ENCODE peak calls at places on chromosomes 12 and 14, in five cellular contexts. E, Y, A, R and G are unnamed samples. For H3K36me3, the result is how much of the 10 kb centered on the place peaks cover.

GRCh38 chr14:105867961-105868599 is 341.7 kb downstream of the TMEM121 start:
- DNase-seq in E (no peak), A (no peak), R (no peak), Y (no peak), G (no peak)

GRCh38 chr14:31934767-31935266 is 142.3 kb upstream of the ARHGAP5 start:
- DNase-seq in E (peak), Y (no peak), A (no peak), R (no peak), G (no peak)

GRCh38 chr14:90677484-90678045 is 138.7 kb downstream of the TTC7B start:
- DNase-seq in R (no peak), Y (no peak), E (no peak), A (no peak), G (no peak)

GRCh38 chr12:51369581-51369980 is 21.6 kb downstream of the GALNT6 start:
- DNase-seq in A (no peak), R (no peak), E (no peak), Y (no peak), G (no peak)

GRCh38 chr12:12443482-12443881 is 86.6 kb downstream of the BORCS5 start:
- DNase-seq in R (no peak), A (no peak), Y (no peak), E (no peak), G (peak)

GRCh38 chr14:55302367-55302766 is 31.1 kb downstream of the FBXO34 start:
- DNase-seq in E (no peak), R (no peak), A (no peak), Y (no peak), G (no peak)

GRCh38 chr14:65846469-65846868 is 433.9 kb downstream of the FUT8 start:
- DNase-seq in R (no peak), E (no peak), Y (no peak), A (no peak), G (no peak)

GRCh38 chr14:68468437-68469207 is 324.2 kb downstream of the ZFP36L1 start:
- DNase-seq in A (peak), Y (no peak), R (no peak), E (no peak), G (no peak)

GRCh38 chr12:91154131-91154530 is 28.5 kb downstream of the DCN start:
- DNase-seq in E (no peak), A (no peak), Y (no peak), R (no peak), G (no peak)

GRCh38 chr12:123264642-123265041 is 7.0 kb downstream of the CDK2AP1 start:
- DNase-seq in Y (no peak), R (no peak), E (no peak), A (no peak), G (no peak)

GRCh38 chr12:94516985-94517384 is 57.3 kb upstream of the CEP83 start:
- DNase-seq in E (no peak), Y (no peak), A (no peak), R (no peak), G (no peak)

GRCh38 chr14:37036669-37037341 is 135.6 kb downstream of the SLC25A21 start:
- DNase-seq in E (no peak), R (no peak), A (no peak), Y (no peak), G (no peak)

GRCh38 chr12:15801770-15802393 is 12.7 kb upstream of the EPS8 start:
- DNase-seq in A (no peak), R (no peak), Y (no peak), E (peak), G (no peak)

GRCh38 chr12:84767079-84767478 is 145.5 kb downstream of the SLC6A15 start:
- DNase-seq in Y (no peak), A (no peak), R (no peak), E (no peak), G (no peak)

GRCh38 chr12:111100003-111100402 is 179.6 kb upstream of the MYL2 start:
- DNase-seq in R (no peak), Y (no peak), E (no peak), A (no peak), G (no peak)

GRCh38 chr14:90519262-90519920 is 122.6 kb downstream of the CALM1 start:
- DNase-seq in A (no peak), Y (no peak), R (no peak), E (no peak), G (no peak)

GRCh38 chr12:26648584-26648983 is 184.4 kb downstream of the ITPR2 start:
- DNase-seq in Y (no peak), A (no peak), R (no peak), E (no peak), G (no peak)

GRCh38 chr12:104823985-104824441 is 134.1 kb downstream of the SLC41A2 start:
- DNase-seq in E (no peak), R (no peak), Y (peak), A (no peak), G (no peak)

GRCh38 chr14:60510976-60511599 is 2.1 kb downstream of the SIX6 start:
- DNase-seq in E (no peak), R (no peak), Y (no peak), A (no peak), G (no peak)

GRCh38 chr14:60508707-60509437 is at the start of gene SIX6:
- DNase-seq in A (no peak), R (no peak), Y (no peak), E (no peak), G (no peak)

GRCh38 chr14:60509438-60510253 is 700 bp downstream of the SIX6 start:
- DNase-seq in Y (no peak), E (no peak), A (no peak), R (no peak), G (no peak)

GRCh38 chr14:60508363-60508706 is 611 bp upstream of the SIX6 start:
- DNase-seq in E (no peak), A (no peak), R (no peak), Y (no peak), G (no peak)

GRCh38 chr14:60510254-60510975 is 1.5 kb downstream of the SIX6 start:
- DNase-seq in Y (no peak), R (no peak), A (no peak), E (no peak), G (no peak)
- H3K4me3 ChIP-seq in Y (peak), R (peak), A (no peak), E (no peak), G (peak)

GRCh38 chr12:132720606-132721005 is 10.0 kb downstream of the PGAM5 start:
- DNase-seq in R (no peak), Y (no peak), A (no peak), E (no peak), G (no peak)

GRCh38 chr12:132719141-132719953 is 8.7 kb downstream of the PGAM5 start:
- DNase-seq in R (no peak), A (no peak), Y (no peak), E (no peak), G (no peak)

GRCh38 chr12:132717531-132718387 is 7.1 kb downstream of the PGAM5 start:
- DNase-seq in A (no peak), R (no peak), Y (no peak), E (no peak), G (no peak)

GRCh38 chr12:132718644-132719043 is 8.0 kb downstream of the PGAM5 start:
- DNase-seq in E (no peak), R (no peak), Y (no peak), A (no peak), G (no peak)

DNA sequence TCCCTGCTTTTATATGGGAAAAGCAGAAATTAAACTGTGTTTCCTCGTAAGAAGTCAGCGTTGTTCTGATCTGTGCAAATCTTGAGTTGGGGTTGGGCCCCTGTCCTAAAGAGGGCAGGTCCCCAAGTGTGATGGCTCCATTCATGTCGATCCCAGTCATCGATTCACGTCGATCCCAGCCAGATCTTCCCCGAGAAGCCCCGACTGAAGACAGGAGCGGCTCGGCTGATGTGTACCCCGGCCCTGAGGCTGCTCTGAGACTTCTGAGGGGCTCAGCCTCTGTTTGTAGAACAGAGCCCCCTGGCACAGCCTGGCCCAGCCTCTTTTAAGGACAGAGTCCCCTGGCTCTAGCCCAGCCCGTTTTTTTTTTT is 9.3 kb downstream of the PGAM5 start:
- DNase-seq in E (no peak), R (no peak), A (no peak), Y (no peak), G (no peak)
- H3K36me3 ChIP-seq in E (under half), R (half or more), A (under half), Y (half or more), G (half or more)

DNA sequence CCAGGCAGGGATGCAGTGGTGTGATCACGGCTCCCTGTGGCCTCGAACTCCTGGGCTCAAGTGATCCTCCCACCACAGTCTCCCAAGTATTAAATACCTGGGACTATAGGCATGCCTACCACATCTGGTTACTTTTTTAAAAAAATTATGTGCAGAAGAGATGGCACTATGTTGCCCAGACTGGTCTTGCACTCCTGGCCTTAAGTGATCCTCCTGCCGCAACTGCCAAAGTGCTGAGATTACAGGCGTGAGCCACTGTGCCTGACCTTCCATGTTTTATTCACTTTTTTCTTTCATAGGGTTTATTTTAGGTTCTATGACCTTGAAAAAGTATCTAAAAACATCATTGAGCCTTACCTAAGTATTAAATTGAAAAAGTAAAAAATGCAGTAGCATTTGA is 16.4 kb downstream of the MSRB3 start:
- DNase-seq in E (no peak), A (no peak), R (no peak), Y (no peak), G (no peak)
- H3K27ac ChIP-seq in E (no peak), A (no peak), R (no peak), Y (no peak), G (no peak)

DNA sequence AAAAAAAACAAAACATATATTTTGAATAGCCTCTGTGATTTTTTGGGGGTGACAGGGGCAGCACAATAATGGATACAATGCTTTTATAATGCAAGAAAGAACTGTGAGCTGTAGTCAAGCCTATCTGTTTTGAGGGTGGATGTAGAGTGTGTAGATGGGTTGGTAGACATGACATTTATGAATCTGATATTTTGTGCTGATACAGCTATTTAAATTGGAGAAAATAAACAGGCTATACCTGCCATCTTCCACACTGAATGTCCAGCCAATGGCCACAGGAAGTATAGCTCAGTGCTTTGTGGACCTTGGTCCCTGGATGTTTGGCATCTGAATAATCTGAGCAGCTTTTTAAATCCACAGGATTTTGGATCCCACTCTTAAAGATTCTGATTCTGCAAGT is 175.0 kb downstream of the NEDD1 start:
- DNase-seq in A (no peak), E (no peak), R (no peak), Y (no peak), G (no peak)
- H3K4me3 ChIP-seq in A (no peak), E (no peak), R (no peak), Y (no peak), G (no peak)